ENCODE peak calls at places on chromosomes 11 and 22, in six cellular contexts. A is mammary epithelial cell; H is GM10248; T is stimulated activated CD8-positive, alpha-beta memory T cell treated with anti-CD3 and anti-CD28 coated beads, Interleukin-7, amount 100 ng/mL, for 1 hour; G is Calu3; X is ovary. Q is an unnamed sample.

GRCh38 chr11:75642402-75643113 is 26.3 kb downstream of the MAP6 start:
- DNase-seq in X (no peak), T (no peak), G (no peak), H (no peak), A (no peak), Q (no peak)

GRCh38 chr11:69515271-69516245 is 34.1 kb downstream of the LINC01488 start:
- DNase-seq in A (no peak), T (no peak), H (no peak), G (no peak), X (no peak), Q (no peak)

GRCh38 chr11:101090679-101091270 is 38.8 kb downstream of the PGR start:
- DNase-seq in A (no peak), X (no peak), T (no peak), H (no peak), G (no peak), Q (no peak)

GRCh38 chr22:26903030-26903856 is 245.9 kb downstream of the MIAT start:
- DNase-seq in G (no peak), T (no peak), A (no peak), X (peak), H (no peak), Q (no peak)

GRCh38 chr11:111561801-111562325 is 21.3 kb downstream of the LAYN start:
- DNase-seq in T (no peak), H (no peak), A (peak), G (peak), X (no peak), Q (no peak)

GRCh38 chr11:128896356-128896755 is 5.2 kb downstream of the KCNJ5 start:
- DNase-seq in H (no peak), G (no peak), T (no peak), A (no peak), X (no peak), Q (no peak)

GRCh38 chr22:25081409-25081824 is 118.2 kb upstream of the CRYBB3 start:
- DNase-seq in A (peak), X (no peak), T (no peak), H (peak), G (peak), Q (no peak)

GRCh38 chr11:132685174-132685611 is 847.1 kb downstream of the OPCML start:
- DNase-seq in G (no peak), X (no peak), H (no peak), T (no peak), A (peak), Q (no peak)

GRCh38 chr11:110251837-110252236 is 44.6 kb downstream of the RDX start:
- DNase-seq in X (no peak), G (peak), H (no peak), T (no peak), A (peak), Q (no peak)

GRCh38 chr22:16917144-16918003 is 90.6 kb downstream of the GAB4 start:
- DNase-seq in G (peak), X (peak), T (peak), H (peak), A (peak), Q (peak)

GRCh38 chr22:27724706-27725105 is 76.8 kb downstream of the MN1 start:
- DNase-seq in X (no peak), H (no peak), G (no peak), T (no peak), A (no peak), Q (no peak)

GRCh38 chr22:28728621-28729313 is 12.9 kb downstream of the CHEK2 start:
- DNase-seq in T (no peak), A (peak), G (no peak), H (no peak), X (no peak), Q (no peak)

GRCh38 chr11:46450846-46451470 is 59.4 kb upstream of the CHRM4 start:
- DNase-seq in H (no peak), X (no peak), G (no peak), T (no peak), A (no peak), Q (no peak)

GRCh38 chr11:111562692-111563389 is 22.3 kb downstream of the LAYN start:
- DNase-seq in G (no peak), X (no peak), T (no peak), A (no peak), H (no peak), Q (no peak)

GRCh38 chr11:24321229-24321628 is 175.6 kb upstream of the LUZP2 start:
- DNase-seq in H (no peak), T (no peak), A (no peak), G (no peak), X (no peak), Q (no peak)

GRCh38 chr22:31286360-31287255 is 5.7 kb downstream of the PIK3IP1 start:
- DNase-seq in T (no peak), X (no peak), G (no peak), A (no peak), H (no peak), Q (no peak)

GRCh38 chr11:47980907-47981621 is 705 bp downstream of the PTPRJ start:
- DNase-seq in G (peak), H (peak), T (no peak), A (peak), X (peak), Q (peak)

GRCh38 chr22:23128269-23129108 is 13.3 kb downstream of the RSPH14 start:
- DNase-seq in H (peak), X (peak), T (peak), G (peak), A (peak), Q (peak)

GRCh38 chr22:36197065-36197440 is 4.6 kb downstream of the APOL4 start:
- DNase-seq in A (no peak), H (no peak), X (peak), G (no peak), T (no peak), Q (peak)